ENCODE peak calls at places on chromosome 19, in five cellular contexts. One of them, this sample, is unnamed.
A peak's percentile ranks its signal among the peaks of the same experiment; 100 is the strongest.

GRCh38 chr19:46616631-46617322 is 8.1 kb downstream of the PTGIR start:
- DNase-seq in A549: peak; percentile 96
- DNase-seq in HepG2: peak; percentile 50
- DNase-seq in K562: peak; percentile 79
- DNase-seq in GM12878: no peak
- DNase-seq in this sample: peak; percentile 82

GRCh38 chr19:35135389-35135909 is 590 bp upstream of the LGI4 start:
- DNase-seq in A549: peak; percentile 99
- DNase-seq in HepG2: peak; percentile 65
- DNase-seq in K562: peak; percentile 92
- DNase-seq in GM12878: no peak
- DNase-seq in this sample: peak; percentile 88

GRCh38 chr19:57351867-57352266 is 796 bp downstream of the ZNF304 start:
- DNase-seq in A549: no peak
- DNase-seq in HepG2: no peak
- DNase-seq in K562: peak; percentile 17
- DNase-seq in GM12878: no peak
- DNase-seq in this sample: no peak

GRCh38 chr19:33241530-33242101 is 16.0 kb upstream of the SLC7A10 start:
- DNase-seq in A549: no peak
- DNase-seq in HepG2: no peak
- DNase-seq in K562: peak; percentile 36
- DNase-seq in GM12878: no peak
- DNase-seq in this sample: peak; percentile 70

GRCh38 chr19:55494172-55494761 is 6.0 kb downstream of the SSC5D start:
- DNase-seq in A549: no peak
- DNase-seq in HepG2: no peak
- DNase-seq in K562: peak; percentile 68
- DNase-seq in GM12878: no peak
- DNase-seq in this sample: no peak

GRCh38 chr19:46878613-46879375 is 18.0 kb downstream of the ARHGAP35 start:
- DNase-seq in A549: no peak
- DNase-seq in HepG2: no peak
- DNase-seq in K562: no peak
- DNase-seq in GM12878: no peak
- DNase-seq in this sample: no peak

GRCh38 chr19:36838784-36839324 is 667 bp upstream of the ZNF790 start:
- DNase-seq in A549: no peak
- DNase-seq in HepG2: no peak
- DNase-seq in K562: no peak
- DNase-seq in GM12878: no peak
- DNase-seq in this sample: no peak

GRCh38 chr19:39996218-39996810 is 546 bp upstream of the ZNF546 start:
- DNase-seq in A549: peak; percentile 82
- DNase-seq in HepG2: peak; percentile 27
- DNase-seq in K562: peak; percentile 35
- DNase-seq in GM12878: peak; percentile 17
- DNase-seq in this sample: no peak

GRCh38 chr19:29013325-29013724 is 199.6 kb downstream of the UQCRFS1 start:
- DNase-seq in A549: no peak
- DNase-seq in HepG2: no peak
- DNase-seq in K562: no peak
- DNase-seq in GM12878: no peak
- DNase-seq in this sample: no peak

GRCh38 chr19:39157275-39157996 is 31.9 kb downstream of the PAK4 start:
- DNase-seq in A549: no peak
- DNase-seq in HepG2: peak; percentile 27
- DNase-seq in K562: no peak
- DNase-seq in GM12878: no peak
- DNase-seq in this sample: no peak

GRCh38 chr19:33690461-33691427 is 69.0 kb downstream of the CHST8 start:
- DNase-seq in A549: no peak
- DNase-seq in HepG2: no peak
- DNase-seq in K562: no peak
- DNase-seq in GM12878: no peak
- DNase-seq in this sample: no peak

GRCh38 chr19:38989066-38989605 is 13.6 kb upstream of the FBXO17 start:
- DNase-seq in A549: no peak
- DNase-seq in HepG2: no peak
- DNase-seq in K562: no peak
- DNase-seq in GM12878: no peak
- DNase-seq in this sample: peak; percentile 68

GRCh38 chr19:5186293-5187050 is 154.1 kb downstream of the PTPRS start:
- DNase-seq in A549: no peak
- DNase-seq in HepG2: no peak
- DNase-seq in K562: no peak
- DNase-seq in GM12878: no peak
- DNase-seq in this sample: no peak

GRCh38 chr19:5005096-5005495 is 36.2 kb downstream of the KDM4B start:
- DNase-seq in A549: no peak
- DNase-seq in HepG2: no peak
- DNase-seq in K562: no peak
- DNase-seq in GM12878: no peak
- DNase-seq in this sample: no peak

GRCh38 chr19:38831142-38831605 is 420 bp downstream of the ECH1 start:
- DNase-seq in A549: peak; percentile 73
- DNase-seq in HepG2: peak; percentile 87
- DNase-seq in K562: peak; percentile 53
- DNase-seq in GM12878: no peak
- DNase-seq in this sample: peak; percentile 43

GRCh38 chr19:30630289-30631034 is 258.3 kb downstream of the ZNF536 start:
- DNase-seq in A549: no peak
- DNase-seq in HepG2: no peak
- DNase-seq in K562: no peak
- DNase-seq in GM12878: no peak
- DNase-seq in this sample: no peak

GRCh38 chr19:42028304-42029216 is 34.5 kb upstream of the ATP1A3 start:
- DNase-seq in A549: no peak
- DNase-seq in HepG2: no peak
- DNase-seq in K562: peak; percentile 68
- DNase-seq in GM12878: no peak
- DNase-seq in this sample: peak; percentile 93

GRCh38 chr19:56350416-56351045 is 35.9 kb upstream of the ZSCAN5A start:
- DNase-seq in A549: peak; percentile 11
- DNase-seq in HepG2: peak; percentile 58
- DNase-seq in K562: peak; percentile 33
- DNase-seq in GM12878: peak; percentile 11
- DNase-seq in this sample: peak; percentile 55

GRCh38 chr19:40605201-40605971 is 4.2 kb downstream of the LTBP4 start:
- DNase-seq in A549: peak; percentile 99
- DNase-seq in HepG2: peak; percentile 22
- DNase-seq in K562: peak; percentile 79
- DNase-seq in GM12878: peak; percentile 48
- DNase-seq in this sample: peak; percentile 66

GRCh38 chr19:55118401-55118991 is 1.1 kb upstream of the PPP1R12C start:
- DNase-seq in A549: no peak
- DNase-seq in HepG2: no peak
- DNase-seq in K562: peak; percentile 74
- DNase-seq in GM12878: no peak
- DNase-seq in this sample: peak; percentile 93

GRCh38 chr19:20787766-20788165 is 11.7 kb downstream of the ZNF66 start:
- DNase-seq in A549: no peak
- DNase-seq in HepG2: no peak
- DNase-seq in K562: no peak
- DNase-seq in GM12878: peak; percentile 15
- DNase-seq in this sample: no peak

GRCh38 chr19:38440592-38440991 is 7.1 kb downstream of the RYR1 start:
- DNase-seq in A549: no peak
- DNase-seq in HepG2: no peak
- DNase-seq in K562: no peak
- DNase-seq in GM12878: no peak
- DNase-seq in this sample: no peak

GRCh38 chr19:15185188-15185587 is 15.6 kb downstream of the NOTCH3 start:
- DNase-seq in A549: no peak
- DNase-seq in HepG2: no peak
- DNase-seq in K562: no peak
- DNase-seq in GM12878: no peak
- DNase-seq in this sample: no peak

GRCh38 chr19:55541091-55541490 is 4.2 kb upstream of the SBK2 start:
- DNase-seq in A549: no peak
- DNase-seq in HepG2: no peak
- DNase-seq in K562: no peak
- DNase-seq in GM12878: no peak
- DNase-seq in this sample: no peak

GRCh38 chr19:41575998-41576397 is at the start of gene CEACAM21:
- DNase-seq in A549: no peak
- DNase-seq in HepG2: no peak
- DNase-seq in K562: no peak
- DNase-seq in GM12878: no peak
- DNase-seq in this sample: no peak

DNA sequence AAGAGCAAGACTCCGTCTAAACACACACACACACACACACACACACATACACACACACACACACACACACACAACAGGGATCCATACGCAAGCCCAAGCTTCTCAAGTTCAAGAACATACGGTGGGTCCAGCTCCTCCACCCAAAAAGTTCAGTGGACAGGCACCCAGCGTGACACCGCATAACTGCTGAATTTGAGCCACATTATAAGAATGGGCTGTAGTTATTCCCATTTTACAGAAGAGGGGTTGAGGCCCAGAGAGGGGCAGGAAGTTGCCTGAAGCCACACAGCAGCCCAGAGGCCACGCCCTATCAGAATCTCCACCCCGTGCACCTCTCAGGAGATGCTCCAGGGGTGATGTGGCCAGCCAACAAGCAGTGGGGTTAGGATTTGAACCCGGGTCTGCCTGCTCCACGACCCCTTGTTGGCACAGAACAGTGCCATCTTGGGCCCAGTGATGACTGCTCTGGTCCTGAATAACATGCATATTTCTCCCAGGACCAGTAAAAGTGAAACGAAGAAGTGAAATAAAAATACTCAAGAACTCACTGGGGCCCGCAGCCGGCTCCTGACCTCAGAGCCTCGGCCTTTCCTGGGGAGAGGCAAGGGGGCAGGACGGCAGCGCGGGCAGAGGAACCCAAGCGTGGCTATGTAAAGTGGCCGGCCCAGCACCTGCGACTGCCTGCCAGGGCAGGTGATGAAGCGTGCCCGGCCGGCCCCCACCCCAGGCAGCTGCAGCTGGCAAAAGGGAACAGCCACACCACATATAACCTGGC is 61.9 kb downstream of the AP1M1 start:
- DNase-seq in A549: no peak
- DNase-seq in HepG2: no peak
- DNase-seq in K562: no peak
- DNase-seq in GM12878: peak; percentile 52
- DNase-seq in this sample: no peak
- TF ChIP-seq ESRRA in A549: no peak
- TF ChIP-seq ESRRA in HepG2: no peak
- TF ChIP-seq ESRRA in K562: no peak
- TF ChIP-seq ESRRA in GM12878: no peak
- TF ChIP-seq ESRRA in this sample: no peak

GRCh38 chr19:10963865-10964264 is 3.0 kb downstream of the SMARCA4 start:
- DNase-seq in A549: no peak
- DNase-seq in HepG2: no peak
- DNase-seq in K562: no peak
- DNase-seq in GM12878: no peak
- DNase-seq in this sample: no peak

GRCh38 chr19:10965398-10965797 is 4.6 kb downstream of the SMARCA4 start:
- DNase-seq in A549: no peak
- DNase-seq in HepG2: no peak
- DNase-seq in K562: no peak
- DNase-seq in GM12878: no peak
- DNase-seq in this sample: no peak

GRCh38 chr19:10962863-10963262 is 2.0 kb downstream of the SMARCA4 start:
- DNase-seq in A549: no peak
- DNase-seq in HepG2: no peak
- DNase-seq in K562: peak; percentile 11
- DNase-seq in GM12878: no peak
- DNase-seq in this sample: no peak

GRCh38 chr19:10966809-10967208 is 6.0 kb downstream of the SMARCA4 start:
- DNase-seq in A549: no peak
- DNase-seq in HepG2: no peak
- DNase-seq in K562: no peak
- DNase-seq in GM12878: no peak
- DNase-seq in this sample: no peak

GRCh38 chr19:10964903-10965302 is 4.1 kb downstream of the SMARCA4 start:
- DNase-seq in A549: no peak
- DNase-seq in HepG2: no peak
- DNase-seq in K562: peak; percentile 6
- DNase-seq in GM12878: no peak
- DNase-seq in this sample: no peak
- TF ChIP-seq CTCF in A549: no peak
- TF ChIP-seq CTCF in HepG2: peak; percentile 17
- TF ChIP-seq CTCF in K562: peak; percentile 21
- TF ChIP-seq CTCF in GM12878: peak; percentile 17
- TF ChIP-seq CTCF in this sample: no peak

DNA sequence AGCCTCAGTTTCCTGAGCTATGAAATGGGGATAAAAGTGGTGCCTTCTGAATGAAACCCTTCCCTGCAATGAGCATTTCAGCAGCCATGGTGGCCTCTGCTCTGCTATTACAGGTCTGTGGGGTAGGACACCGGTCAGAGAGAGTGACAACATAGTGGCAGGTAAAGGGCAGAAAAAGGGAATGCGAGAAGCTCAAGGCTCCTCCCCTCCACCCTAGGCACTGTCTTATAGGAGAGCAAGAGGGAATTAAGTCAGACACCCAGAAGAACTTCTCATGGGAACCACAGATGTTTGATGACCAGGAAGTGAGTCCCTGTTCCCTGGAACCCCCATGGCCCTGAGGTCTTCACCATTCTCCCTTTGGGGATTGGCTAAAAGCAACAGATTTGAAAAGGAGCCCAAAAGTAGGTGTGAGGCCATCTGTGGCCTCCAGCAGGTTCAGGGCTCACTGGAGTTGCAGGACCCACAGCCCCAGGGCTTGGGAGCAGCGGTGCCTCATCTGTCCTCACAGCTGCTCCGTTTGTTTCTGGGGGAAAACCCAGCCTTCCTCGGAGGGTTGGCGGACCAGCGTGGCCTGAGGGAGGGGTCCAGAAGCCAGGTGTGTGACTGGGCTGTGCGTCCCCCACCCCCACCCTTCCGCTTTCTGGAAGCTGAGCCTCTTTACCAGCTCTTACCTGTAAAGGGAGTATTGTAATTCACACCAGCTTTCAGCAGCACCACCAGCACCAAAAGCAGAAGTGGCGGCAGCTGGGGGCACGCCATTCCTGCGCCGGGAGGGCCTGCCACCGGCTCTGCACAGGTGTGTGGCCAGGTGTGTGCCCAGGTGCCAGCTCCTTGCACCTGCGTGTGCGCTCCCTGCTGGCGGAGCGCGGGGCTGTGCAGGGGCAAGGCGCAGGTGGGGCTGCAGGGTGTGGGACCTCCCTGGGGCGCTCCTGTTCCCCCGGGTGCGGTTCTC is 19.4 kb downstream of the IQCN start:
- DNase-seq in A549: no peak
- DNase-seq in HepG2: no peak
- DNase-seq in K562: no peak
- DNase-seq in GM12878: no peak
- DNase-seq in this sample: peak; percentile 59
- TF ChIP-seq ESRRA in A549: no peak
- TF ChIP-seq ESRRA in HepG2: no peak
- TF ChIP-seq ESRRA in K562: no peak
- TF ChIP-seq ESRRA in GM12878: no peak
- TF ChIP-seq ESRRA in this sample: no peak

GRCh38 chr19:53311897-53312296 is 21.7 kb upstream of the ZNF845 start:
- DNase-seq in A549: no peak
- DNase-seq in HepG2: no peak
- DNase-seq in K562: no peak
- DNase-seq in GM12878: no peak
- DNase-seq in this sample: no peak

GRCh38 chr19:53311044-53311443 is 22.5 kb upstream of the ZNF845 start:
- DNase-seq in A549: no peak
- DNase-seq in HepG2: no peak
- DNase-seq in K562: no peak
- DNase-seq in GM12878: no peak
- DNase-seq in this sample: no peak

GRCh38 chr19:53308339-53308811 is 25.2 kb upstream of the ZNF845 start:
- DNase-seq in A549: no peak
- DNase-seq in HepG2: no peak
- DNase-seq in K562: peak; percentile 45
- DNase-seq in GM12878: no peak
- DNase-seq in this sample: peak; percentile 87
- TF ChIP-seq CTCF in A549: no peak
- TF ChIP-seq CTCF in HepG2: peak; percentile 54
- TF ChIP-seq CTCF in K562: peak; percentile 48
- TF ChIP-seq CTCF in GM12878: no peak
- TF ChIP-seq CTCF in this sample: peak; percentile 73